ENCODE peak calls at places on chromosomes 1 and 21, in seven cellular contexts. One of them, this sample, is unnamed.

GRCh38 chr1:2274231-2274967 is 46.3 kb downstream of the SKI start:
- DNase-seq in heart left ventricle: no peak
- DNase-seq in type B pancreatic cell: no peak
- DNase-seq in WTC11: no peak
- DNase-seq in AG09309: no peak
- DNase-seq in HFF-Myc: no peak
- DNase-seq in fibroblast of lung: no peak
- DNase-seq in this sample: no peak

GRCh38 chr1:23793861-23794731 is 3.2 kb downstream of the LYPLA2 start:
- DNase-seq in AG09309: no peak
- DNase-seq in fibroblast of lung: no peak
- DNase-seq in WTC11: no peak
- DNase-seq in heart left ventricle: no peak
- DNase-seq in type B pancreatic cell: no peak
- DNase-seq in HFF-Myc: no peak
- DNase-seq in this sample: no peak

GRCh38 chr1:1047407-1047806 is 26.7 kb downstream of the RNF223 start:
- DNase-seq in heart left ventricle: no peak
- DNase-seq in type B pancreatic cell: no peak
- DNase-seq in fibroblast of lung: no peak
- DNase-seq in WTC11: no peak
- DNase-seq in HFF-Myc: no peak
- DNase-seq in AG09309: no peak
- DNase-seq in this sample: no peak

GRCh38 chr21:44337941-44338895 is 972 bp downstream of the CFAP410 start:
- DNase-seq in HFF-Myc: peak; percentile 19
- DNase-seq in heart left ventricle: peak; percentile 69
- DNase-seq in type B pancreatic cell: no peak
- DNase-seq in fibroblast of lung: peak; percentile 58
- DNase-seq in AG09309: no peak
- DNase-seq in WTC11: peak; percentile 66
- DNase-seq in this sample: no peak

GRCh38 chr1:202007703-202008489 is 2.5 kb upstream of the ELF3 start:
- DNase-seq in WTC11: peak; percentile 87
- DNase-seq in type B pancreatic cell: peak; percentile 83
- DNase-seq in heart left ventricle: no peak
- DNase-seq in HFF-Myc: no peak
- DNase-seq in fibroblast of lung: no peak
- DNase-seq in AG09309: no peak
- DNase-seq in this sample: no peak

GRCh38 chr1:152001631-152002584 is 8.2 kb upstream of the S100A10 start:
- DNase-seq in fibroblast of lung: peak; percentile 97
- DNase-seq in WTC11: peak; percentile 89
- DNase-seq in HFF-Myc: peak; percentile 81
- DNase-seq in type B pancreatic cell: peak; percentile 83
- DNase-seq in AG09309: peak; percentile 99
- DNase-seq in heart left ventricle: peak; percentile 85
- DNase-seq in this sample: peak; percentile 72

GRCh38 chr1:112298558-112298957 is 97.5 kb upstream of the CTTNBP2NL start:
- DNase-seq in WTC11: peak; percentile 79
- DNase-seq in type B pancreatic cell: no peak
- DNase-seq in fibroblast of lung: peak; percentile 23
- DNase-seq in AG09309: peak; percentile 21
- DNase-seq in heart left ventricle: no peak
- DNase-seq in HFF-Myc: peak; percentile 25
- DNase-seq in this sample: no peak

GRCh38 chr1:209527993-209528392 is 55.5 kb upstream of the CAMK1G start:
- DNase-seq in WTC11: no peak
- DNase-seq in type B pancreatic cell: no peak
- DNase-seq in heart left ventricle: no peak
- DNase-seq in HFF-Myc: no peak
- DNase-seq in AG09309: no peak
- DNase-seq in fibroblast of lung: peak; percentile 23
- DNase-seq in this sample: no peak

GRCh38 chr1:20727746-20728316 is 4.7 kb downstream of the SH2D5 start:
- DNase-seq in heart left ventricle: no peak
- DNase-seq in WTC11: peak; percentile 68
- DNase-seq in AG09309: no peak
- DNase-seq in fibroblast of lung: no peak
- DNase-seq in HFF-Myc: no peak
- DNase-seq in type B pancreatic cell: peak; percentile 65
- DNase-seq in this sample: no peak

GRCh38 chr1:231058416-231059109 is 18.5 kb upstream of the FAM89A start:
- DNase-seq in AG09309: no peak
- DNase-seq in fibroblast of lung: no peak
- DNase-seq in WTC11: no peak
- DNase-seq in heart left ventricle: no peak
- DNase-seq in HFF-Myc: no peak
- DNase-seq in type B pancreatic cell: no peak
- DNase-seq in this sample: no peak

GRCh38 chr21:28539623-28539988 is 453.1 kb downstream of the LTN1 start:
- DNase-seq in HFF-Myc: no peak
- DNase-seq in fibroblast of lung: no peak
- DNase-seq in heart left ventricle: no peak
- DNase-seq in type B pancreatic cell: no peak
- DNase-seq in AG09309: no peak
- DNase-seq in WTC11: no peak
- DNase-seq in this sample: no peak

GRCh38 chr1:70319750-70320149 is 34.8 kb downstream of the ANKRD13C start:
- DNase-seq in fibroblast of lung: peak; percentile 88
- DNase-seq in heart left ventricle: no peak
- DNase-seq in type B pancreatic cell: no peak
- DNase-seq in WTC11: no peak
- DNase-seq in AG09309: peak; percentile 16
- DNase-seq in HFF-Myc: no peak
- DNase-seq in this sample: no peak

GRCh38 chr1:197692965-197693364 is 82.3 kb downstream of the DENND1B start:
- DNase-seq in type B pancreatic cell: no peak
- DNase-seq in fibroblast of lung: peak; percentile 11
- DNase-seq in HFF-Myc: no peak
- DNase-seq in WTC11: no peak
- DNase-seq in heart left ventricle: no peak
- DNase-seq in AG09309: peak; percentile 17
- DNase-seq in this sample: no peak

GRCh38 chr1:64734289-64734652 is 10.6 kb upstream of the RAVER2 start:
- DNase-seq in fibroblast of lung: no peak
- DNase-seq in HFF-Myc: no peak
- DNase-seq in AG09309: no peak
- DNase-seq in WTC11: no peak
- DNase-seq in type B pancreatic cell: no peak
- DNase-seq in heart left ventricle: no peak
- DNase-seq in this sample: no peak

GRCh38 chr1:208467401-208467800 is 223.2 kb upstream of the PLXNA2 start:
- DNase-seq in fibroblast of lung: no peak
- DNase-seq in type B pancreatic cell: no peak
- DNase-seq in AG09309: no peak
- DNase-seq in HFF-Myc: no peak
- DNase-seq in heart left ventricle: no peak
- DNase-seq in WTC11: no peak
- DNase-seq in this sample: no peak

GRCh38 chr1:208456487-208456886 is 212.3 kb upstream of the PLXNA2 start:
- DNase-seq in type B pancreatic cell: no peak
- DNase-seq in fibroblast of lung: no peak
- DNase-seq in AG09309: no peak
- DNase-seq in WTC11: no peak
- DNase-seq in heart left ventricle: no peak
- DNase-seq in HFF-Myc: no peak
- DNase-seq in this sample: no peak

GRCh38 chr1:208466054-208466590 is 221.9 kb upstream of the PLXNA2 start:
- DNase-seq in fibroblast of lung: no peak
- DNase-seq in WTC11: no peak
- DNase-seq in HFF-Myc: no peak
- DNase-seq in heart left ventricle: no peak
- DNase-seq in AG09309: no peak
- DNase-seq in type B pancreatic cell: no peak
- DNase-seq in this sample: no peak

GRCh38 chr1:208465266-208465665 is 221.1 kb upstream of the PLXNA2 start:
- DNase-seq in HFF-Myc: no peak
- DNase-seq in AG09309: no peak
- DNase-seq in fibroblast of lung: no peak
- DNase-seq in WTC11: no peak
- DNase-seq in type B pancreatic cell: no peak
- DNase-seq in heart left ventricle: no peak
- DNase-seq in this sample: no peak

DNA sequence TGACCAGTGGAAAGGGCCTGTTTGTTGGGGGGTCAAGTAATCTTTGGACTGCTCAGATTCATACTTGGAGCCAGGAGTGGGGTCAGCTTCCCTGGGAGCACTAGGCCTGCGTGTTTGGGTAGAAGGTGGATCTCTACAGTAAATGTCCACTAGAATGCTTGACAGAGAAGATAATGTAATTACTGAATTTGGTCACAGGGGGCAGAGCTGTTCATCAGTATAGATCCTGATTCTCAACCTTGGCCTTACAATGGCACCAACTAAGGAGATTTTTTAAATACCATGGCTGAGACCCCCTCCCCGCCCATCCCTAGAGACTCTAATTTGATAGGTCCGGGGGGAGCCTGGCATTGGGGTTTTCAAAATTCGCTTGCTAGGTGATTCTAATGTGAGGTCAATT is 217.5 kb upstream of the PLXNA2 start:
- DNase-seq in AG09309: no peak
- DNase-seq in WTC11: no peak
- DNase-seq in type B pancreatic cell: no peak
- DNase-seq in fibroblast of lung: no peak
- DNase-seq in HFF-Myc: no peak
- DNase-seq in heart left ventricle: no peak
- DNase-seq in this sample: no peak
- TF ChIP-seq CTCF in AG09309: no peak
- TF ChIP-seq CTCF in WTC11: peak; percentile 30
- TF ChIP-seq CTCF in type B pancreatic cell: peak; percentile 58
- TF ChIP-seq CTCF in fibroblast of lung: no peak
- TF ChIP-seq CTCF in HFF-Myc: peak; percentile 25
- TF ChIP-seq CTCF in heart left ventricle: no peak
- TF ChIP-seq CTCF in this sample: peak; percentile 41

GRCh38 chr1:110463695-110464094 is 12.7 kb downstream of the PROK1 start:
- DNase-seq in fibroblast of lung: peak; percentile 39
- DNase-seq in type B pancreatic cell: no peak
- DNase-seq in HFF-Myc: no peak
- DNase-seq in heart left ventricle: no peak
- DNase-seq in AG09309: no peak
- DNase-seq in WTC11: no peak
- DNase-seq in this sample: no peak

GRCh38 chr1:110465038-110465813 is 14.3 kb downstream of the PROK1 start:
- DNase-seq in fibroblast of lung: no peak
- DNase-seq in HFF-Myc: no peak
- DNase-seq in AG09309: no peak
- DNase-seq in WTC11: no peak
- DNase-seq in type B pancreatic cell: no peak
- DNase-seq in heart left ventricle: no peak
- DNase-seq in this sample: no peak

GRCh38 chr1:110464340-110464739 is 13.4 kb downstream of the PROK1 start:
- DNase-seq in heart left ventricle: no peak
- DNase-seq in HFF-Myc: no peak
- DNase-seq in type B pancreatic cell: no peak
- DNase-seq in fibroblast of lung: peak; percentile 74
- DNase-seq in AG09309: peak; percentile 24
- DNase-seq in WTC11: no peak
- DNase-seq in this sample: no peak

GRCh38 chr1:110462093-110462492 is 11.1 kb downstream of the PROK1 start:
- DNase-seq in WTC11: no peak
- DNase-seq in heart left ventricle: no peak
- DNase-seq in AG09309: no peak
- DNase-seq in HFF-Myc: no peak
- DNase-seq in type B pancreatic cell: no peak
- DNase-seq in fibroblast of lung: no peak
- DNase-seq in this sample: no peak

DNA sequence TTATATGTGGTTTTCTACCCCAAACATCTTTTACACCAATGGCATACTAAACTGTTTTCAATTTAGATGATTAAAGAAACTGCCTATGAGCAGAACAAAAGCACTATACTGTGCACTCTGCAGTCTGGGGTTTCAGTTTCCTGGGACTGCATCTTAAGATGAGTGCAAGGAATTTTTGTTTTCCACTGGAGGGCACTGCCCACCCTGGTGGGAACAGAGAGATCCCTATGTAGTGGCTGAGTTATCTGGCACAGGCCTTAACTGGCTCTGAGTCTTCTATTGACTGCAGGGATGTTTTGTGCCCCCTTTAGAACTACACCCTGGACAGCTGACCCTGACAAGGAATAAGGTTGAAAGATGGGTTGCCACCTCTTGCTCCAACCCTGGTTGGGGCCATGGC is 12.0 kb downstream of the PROK1 start:
- DNase-seq in HFF-Myc: no peak
- DNase-seq in heart left ventricle: no peak
- DNase-seq in AG09309: no peak
- DNase-seq in WTC11: no peak
- DNase-seq in fibroblast of lung: no peak
- DNase-seq in type B pancreatic cell: no peak
- DNase-seq in this sample: no peak
- TF ChIP-seq CTCF in HFF-Myc: no peak
- TF ChIP-seq CTCF in heart left ventricle: no peak
- TF ChIP-seq CTCF in AG09309: peak; percentile 12
- TF ChIP-seq CTCF in WTC11: no peak
- TF ChIP-seq CTCF in fibroblast of lung: no peak
- TF ChIP-seq CTCF in type B pancreatic cell: peak; percentile 42
- TF ChIP-seq CTCF in this sample: no peak

DNA sequence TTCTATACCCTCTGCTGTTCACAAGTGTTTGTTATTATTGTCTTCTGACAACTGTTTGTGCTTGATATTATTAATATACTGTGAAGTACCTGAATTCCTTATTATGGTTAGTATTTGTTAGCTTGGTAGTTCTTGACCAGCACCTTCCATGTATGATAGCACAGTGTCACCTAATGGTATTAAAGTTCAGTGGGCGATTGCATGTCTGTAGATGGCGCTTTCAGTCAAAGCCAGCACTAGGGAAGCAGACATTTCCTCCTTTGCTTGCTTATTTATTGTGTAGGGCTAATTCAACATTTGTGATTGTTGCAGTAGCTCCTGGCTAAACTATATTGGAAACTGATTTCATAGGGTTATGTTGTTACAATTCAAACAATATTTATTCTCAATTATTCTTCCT is 218.0 kb downstream of the ZP4 start:
- DNase-seq in AG09309: no peak
- DNase-seq in heart left ventricle: no peak
- DNase-seq in HFF-Myc: no peak
- DNase-seq in fibroblast of lung: no peak
- DNase-seq in WTC11: no peak
- DNase-seq in type B pancreatic cell: no peak
- DNase-seq in this sample: no peak
- TF ChIP-seq CTCF in AG09309: no peak
- TF ChIP-seq CTCF in heart left ventricle: no peak
- TF ChIP-seq CTCF in HFF-Myc: no peak
- TF ChIP-seq CTCF in fibroblast of lung: no peak
- TF ChIP-seq CTCF in WTC11: no peak
- TF ChIP-seq CTCF in type B pancreatic cell: no peak
- TF ChIP-seq CTCF in this sample: no peak

GRCh38 chr1:54275349-54275748 is 75.4 kb downstream of the MRPL37 start:
- DNase-seq in fibroblast of lung: peak; percentile 80
- DNase-seq in HFF-Myc: no peak
- DNase-seq in AG09309: no peak
- DNase-seq in type B pancreatic cell: no peak
- DNase-seq in WTC11: no peak
- DNase-seq in heart left ventricle: peak; percentile 76
- DNase-seq in this sample: no peak
- TF ChIP-seq CTCF in fibroblast of lung: peak; percentile 32
- TF ChIP-seq CTCF in HFF-Myc: no peak
- TF ChIP-seq CTCF in AG09309: no peak
- TF ChIP-seq CTCF in type B pancreatic cell: no peak
- TF ChIP-seq CTCF in WTC11: no peak
- TF ChIP-seq CTCF in heart left ventricle: peak; percentile 46
- TF ChIP-seq CTCF in this sample: no peak

This sample was measured in CD14-positive monocyte.